ENCODE peak calls at places on chromosomes 6 and 20, in seven cellular contexts. L is vagina, J is breast epithelium, K is ovary, G is tibial nerve, F is spleen, Z is A549. A is an unnamed sample.

GRCh38 chr6:154872605-154873004 is 122.5 kb upstream of the TIAM2 start:
- DNase-seq in L (no peak), J (no peak), K (no peak), G (no peak), F (no peak), Z (no peak), A (no peak)

GRCh38 chr6:55568779-55569439 is 10.1 kb downstream of the HMGCLL1 start:
- DNase-seq in L (no peak), J (no peak), K (no peak), G (no peak), F (no peak), Z (no peak), A (no peak)

GRCh38 chr6:4776967-4777925 is 1.0 kb downstream of the CDYL start:
- DNase-seq in L (no peak), J (no peak), K (no peak), G (peak), F (no peak), Z (peak), A (no peak)

GRCh38 chr6:56860466-56860865 is 94.4 kb upstream of the BEND6 start:
- DNase-seq in L (no peak), J (no peak), K (no peak), G (no peak), F (no peak), Z (no peak), A (no peak)

GRCh38 chr20:19626896-19627295 is 131.2 kb upstream of the RIN2 start:
- DNase-seq in L (no peak), J (no peak), K (no peak), G (no peak), F (no peak), Z (no peak), A (no peak)

GRCh38 chr20:62887147-62887859 is 25.7 kb upstream of the TCFL5 start:
- DNase-seq in L (no peak), J (no peak), K (peak), G (peak), F (no peak), Z (no peak), A (peak)

GRCh38 chr6:22102671-22103070 is 194.2 kb downstream of the PRL start:
- DNase-seq in L (no peak), J (no peak), K (no peak), G (no peak), F (no peak), Z (no peak), A (no peak)

GRCh38 chr6:3819161-3820110 is 29.7 kb upstream of the FAM50B start:
- DNase-seq in L (no peak), J (no peak), K (no peak), G (no peak), F (no peak), Z (no peak), A (peak)

GRCh38 chr6:126181890-126182289 is 158.0 kb upstream of the CENPW start:
- DNase-seq in L (no peak), J (no peak), K (no peak), G (no peak), F (no peak), Z (no peak), A (no peak)

GRCh38 chr6:80095600-80095999 is 10.9 kb upstream of the BCKDHB start:
- DNase-seq in L (no peak), J (no peak), K (no peak), G (no peak), F (no peak), Z (no peak), A (no peak)

GRCh38 chr20:8153281-8153908 is 21.3 kb downstream of the PLCB1 start:
- DNase-seq in L (no peak), J (no peak), K (no peak), G (no peak), F (no peak), Z (no peak), A (no peak)

GRCh38 chr6:15527838-15528617 is 134.8 kb downstream of the DTNBP1 start:
- DNase-seq in L (no peak), J (no peak), K (no peak), G (no peak), F (no peak), Z (no peak), A (no peak)

GRCh38 chr6:683742-684440 is 9.0 kb downstream of the EXOC2 start:
- DNase-seq in L (no peak), J (no peak), K (no peak), G (no peak), F (no peak), Z (no peak), A (no peak)

GRCh38 chr6:107670792-107671199 is 153.3 kb downstream of the SCML4 start:
- DNase-seq in L (no peak), J (no peak), K (no peak), G (peak), F (peak), Z (no peak), A (peak)

GRCh38 chr6:72182337-72183246 is 296.2 kb downstream of the RIMS1 start:
- DNase-seq in L (no peak), J (peak), K (no peak), G (no peak), F (no peak), Z (peak), A (no peak)

GRCh38 chr6:17983712-17984111 is 3.7 kb downstream of the KIF13A start:
- DNase-seq in L (no peak), J (no peak), K (no peak), G (no peak), F (no peak), Z (no peak), A (no peak)

GRCh38 chr6:158666637-158667359 is 16.9 kb downstream of the SYTL3 start:
- DNase-seq in L (no peak), J (peak), K (no peak), G (peak), F (no peak), Z (no peak), A (no peak)

GRCh38 chr6:136738178-136739057 is 53.9 kb downstream of the MAP3K5 start:
- DNase-seq in L (no peak), J (no peak), K (no peak), G (peak), F (no peak), Z (no peak), A (no peak)

GRCh38 chr6:11789754-11790153 is 11.2 kb upstream of the ADTRP start:
- DNase-seq in L (no peak), J (no peak), K (no peak), G (no peak), F (no peak), Z (no peak), A (no peak)

GRCh38 chr6:159116343-159116742 is 52.9 kb upstream of the FNDC1 start:
- DNase-seq in L (no peak), J (no peak), K (no peak), G (no peak), F (peak), Z (no peak), A (no peak)

GRCh38 chr6:31020057-31020456 is 9.8 kb downstream of the MUC22 start:
- DNase-seq in L (no peak), J (no peak), K (no peak), G (no peak), F (no peak), Z (no peak), A (no peak)

GRCh38 chr6:110491644-110492317 is 15.4 kb upstream of the SLC22A16 start:
- DNase-seq in L (no peak), J (no peak), K (no peak), G (no peak), F (no peak), Z (no peak), A (no peak)

GRCh38 chr6:1247058-1247457 is 64.8 kb upstream of the FOXQ1 start:
- DNase-seq in L (no peak), J (no peak), K (no peak), G (no peak), F (no peak), Z (no peak), A (no peak)

GRCh38 chr6:117317261-117317660 is 51.9 kb downstream of the VGLL2 start:
- DNase-seq in L (no peak), J (no peak), K (no peak), G (no peak), F (no peak), Z (peak), A (no peak)

GRCh38 chr6:168133186-168133585 is 54.2 kb upstream of the FRMD1 start:
- DNase-seq in L (peak), J (peak), K (peak), G (no peak), F (no peak), Z (no peak), A (peak)

DNA sequence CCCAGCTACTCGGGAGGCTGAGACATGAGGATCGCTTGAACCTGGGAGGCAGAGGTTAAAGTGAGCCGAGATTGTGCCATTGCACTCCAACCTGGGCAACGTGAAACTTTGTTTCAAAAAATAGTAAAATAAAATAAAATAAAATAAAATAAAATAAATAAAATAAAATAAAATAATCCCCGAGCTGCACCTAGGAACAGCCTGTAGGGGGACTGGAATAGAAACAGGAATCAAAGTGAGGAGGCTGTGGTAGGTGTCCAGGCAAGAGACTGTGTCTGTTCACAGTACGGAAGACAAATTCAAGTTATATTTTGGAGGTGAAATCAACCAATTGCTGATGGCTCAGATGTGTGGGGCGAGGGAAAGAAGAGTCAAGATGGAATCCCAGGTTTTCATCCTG is 86.2 kb downstream of the KCNB1 start:
- DNase-seq in L (no peak), J (no peak), K (no peak), G (no peak), F (no peak), Z (no peak), A (no peak)
- TF ChIP-seq CTCF in L (no peak), J (no peak), K (no peak), G (no peak), F (no peak), Z (no peak), A (no peak)

GRCh38 chr20:53617791-53618489 is 24.3 kb upstream of the ZNF217 start:
- DNase-seq in L (no peak), J (no peak), K (no peak), G (no peak), F (no peak), Z (no peak), A (peak)

GRCh38 chr20:53622247-53623114 is 28.8 kb upstream of the ZNF217 start:
- DNase-seq in L (no peak), J (no peak), K (no peak), G (no peak), F (no peak), Z (peak), A (no peak)

GRCh38 chr20:53623127-53623453 is 29.5 kb upstream of the ZNF217 start:
- DNase-seq in L (no peak), J (no peak), K (no peak), G (no peak), F (no peak), Z (no peak), A (no peak)

GRCh38 chr20:53623454-53624206 is 30.0 kb upstream of the ZNF217 start:
- DNase-seq in L (no peak), J (peak), K (peak), G (peak), F (peak), Z (peak), A (peak)

GRCh38 chr20:53621482-53622246 is 28.0 kb upstream of the ZNF217 start:
- DNase-seq in L (no peak), J (peak), K (peak), G (peak), F (no peak), Z (peak), A (peak)
- TF ChIP-seq POLR2A in L (no peak), J (no peak), K (no peak), G (no peak), F (no peak), Z (no peak), A (no peak)

DNA sequence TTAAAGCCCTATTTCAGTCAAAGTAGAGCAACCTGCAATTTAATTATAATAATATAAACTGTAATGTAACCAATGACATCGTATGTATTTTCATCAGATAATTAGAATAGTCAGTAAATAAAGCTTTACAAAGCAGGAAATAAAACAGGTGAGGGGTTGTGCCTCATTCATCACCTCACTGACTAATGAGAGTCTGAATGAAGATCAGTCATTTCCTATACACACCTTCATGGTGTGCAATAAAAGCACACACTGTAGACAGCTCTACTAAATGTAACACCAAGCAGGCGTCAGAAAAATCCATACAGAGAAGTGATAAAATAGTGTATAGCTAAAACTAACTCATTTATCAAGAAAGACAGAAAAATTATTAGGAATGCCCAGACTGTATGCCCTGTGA is 105.9 kb downstream of the MAN1A1 start:
- DNase-seq in L (no peak), J (no peak), K (no peak), G (no peak), F (no peak), Z (no peak), A (no peak)
- TF ChIP-seq CTCF in L (no peak), J (no peak), K (no peak), G (no peak), F (no peak), Z (no peak), A (no peak)

GRCh38 chr6:151763938-151764680 is 43.4 kb upstream of the ESR1 start:
- DNase-seq in L (peak), J (peak), K (peak), G (peak), F (peak), Z (peak), A (peak)
- TF ChIP-seq POLR2A in L (no peak), J (peak), K (peak), G (no peak), F (no peak), Z (no peak), A (no peak)